ENCODE peak calls at places on chromosome 7, in five cellular contexts. One of them, this sample, is unnamed.

GRCh38 chr7:94043299-94043698 is 39.1 kb upstream of the BET1 start:
- DNase-seq in activated T-cell treated with anti-CD3 and anti-CD28 coated beads for 1 hour: no peak
- DNase-seq in skeletal muscle cell: no peak
- DNase-seq in tibial artery: no peak
- DNase-seq in A549: no peak
- DNase-seq in this sample: no peak

GRCh38 chr7:150945171-150945852 is 32.8 kb downstream of the KCNH2 start:
- DNase-seq in activated T-cell treated with anti-CD3 and anti-CD28 coated beads for 1 hour: no peak
- DNase-seq in skeletal muscle cell: no peak
- DNase-seq in tibial artery: peak
- DNase-seq in A549: no peak
- DNase-seq in this sample: peak

GRCh38 chr7:68429376-68430117 is 1168.7 kb upstream of the AUTS2 start:
- DNase-seq in activated T-cell treated with anti-CD3 and anti-CD28 coated beads for 1 hour: no peak
- DNase-seq in skeletal muscle cell: no peak
- DNase-seq in tibial artery: no peak
- DNase-seq in A549: no peak
- DNase-seq in this sample: no peak

GRCh38 chr7:86920154-86920553 is 139.3 kb downstream of the ELAPOR2 start:
- DNase-seq in activated T-cell treated with anti-CD3 and anti-CD28 coated beads for 1 hour: no peak
- DNase-seq in skeletal muscle cell: no peak
- DNase-seq in tibial artery: no peak
- DNase-seq in A549: no peak
- DNase-seq in this sample: no peak

GRCh38 chr7:2924866-2925840 is 81.0 kb upstream of the GNA12 start:
- DNase-seq in activated T-cell treated with anti-CD3 and anti-CD28 coated beads for 1 hour: no peak
- DNase-seq in skeletal muscle cell: no peak
- DNase-seq in tibial artery: peak
- DNase-seq in A549: no peak
- DNase-seq in this sample: no peak

GRCh38 chr7:2757361-2757903 is 69.4 kb downstream of the AMZ1 start:
- DNase-seq in activated T-cell treated with anti-CD3 and anti-CD28 coated beads for 1 hour: no peak
- DNase-seq in skeletal muscle cell: no peak
- DNase-seq in tibial artery: peak
- DNase-seq in A549: peak
- DNase-seq in this sample: no peak

GRCh38 chr7:78690174-78690573 is 763.3 kb downstream of the MAGI2 start:
- DNase-seq in activated T-cell treated with anti-CD3 and anti-CD28 coated beads for 1 hour: no peak
- DNase-seq in skeletal muscle cell: no peak
- DNase-seq in tibial artery: no peak
- DNase-seq in A549: no peak
- DNase-seq in this sample: no peak

GRCh38 chr7:36137754-36138153 is 15.3 kb upstream of the EEPD1 start:
- DNase-seq in activated T-cell treated with anti-CD3 and anti-CD28 coated beads for 1 hour: no peak
- DNase-seq in skeletal muscle cell: no peak
- DNase-seq in tibial artery: no peak
- DNase-seq in A549: no peak
- DNase-seq in this sample: no peak

GRCh38 chr7:94423865-94424264 is 29.2 kb downstream of the COL1A2 start:
- DNase-seq in activated T-cell treated with anti-CD3 and anti-CD28 coated beads for 1 hour: no peak
- DNase-seq in skeletal muscle cell: no peak
- DNase-seq in tibial artery: no peak
- DNase-seq in A549: peak
- DNase-seq in this sample: no peak

GRCh38 chr7:360454-361100 is 70.6 kb downstream of the FOXL3 start:
- DNase-seq in activated T-cell treated with anti-CD3 and anti-CD28 coated beads for 1 hour: peak
- DNase-seq in skeletal muscle cell: no peak
- DNase-seq in tibial artery: no peak
- DNase-seq in A549: no peak
- DNase-seq in this sample: no peak

GRCh38 chr7:149104214-149104613 is 13.7 kb upstream of the ZNF786 start:
- DNase-seq in activated T-cell treated with anti-CD3 and anti-CD28 coated beads for 1 hour: no peak
- DNase-seq in skeletal muscle cell: no peak
- DNase-seq in tibial artery: no peak
- DNase-seq in A549: no peak
- DNase-seq in this sample: no peak

GRCh38 chr7:157010588-157011332 is at the start of gene MNX1:
- DNase-seq in activated T-cell treated with anti-CD3 and anti-CD28 coated beads for 1 hour: peak
- DNase-seq in skeletal muscle cell: no peak
- DNase-seq in tibial artery: no peak
- DNase-seq in A549: peak
- DNase-seq in this sample: no peak

GRCh38 chr7:108818742-108819141 is 249.1 kb downstream of the DNAJB9 start:
- DNase-seq in activated T-cell treated with anti-CD3 and anti-CD28 coated beads for 1 hour: no peak
- DNase-seq in skeletal muscle cell: no peak
- DNase-seq in tibial artery: no peak
- DNase-seq in A549: no peak
- DNase-seq in this sample: no peak

GRCh38 chr7:92034116-92034515 is 93.5 kb downstream of the AKAP9 start:
- DNase-seq in activated T-cell treated with anti-CD3 and anti-CD28 coated beads for 1 hour: no peak
- DNase-seq in skeletal muscle cell: peak
- DNase-seq in tibial artery: no peak
- DNase-seq in A549: no peak
- DNase-seq in this sample: no peak

GRCh38 chr7:50308301-50309129 is 4.0 kb downstream of the IKZF1 start:
- DNase-seq in activated T-cell treated with anti-CD3 and anti-CD28 coated beads for 1 hour: no peak
- DNase-seq in skeletal muscle cell: no peak
- DNase-seq in tibial artery: no peak
- DNase-seq in A549: no peak
- DNase-seq in this sample: no peak

GRCh38 chr7:126005064-126005463 is 1075.4 kb upstream of the POT1 start:
- DNase-seq in activated T-cell treated with anti-CD3 and anti-CD28 coated beads for 1 hour: no peak
- DNase-seq in skeletal muscle cell: no peak
- DNase-seq in tibial artery: no peak
- DNase-seq in A549: no peak
- DNase-seq in this sample: no peak

GRCh38 chr7:70060298-70061068 is 462.2 kb downstream of the AUTS2 start:
- DNase-seq in activated T-cell treated with anti-CD3 and anti-CD28 coated beads for 1 hour: no peak
- DNase-seq in skeletal muscle cell: no peak
- DNase-seq in tibial artery: no peak
- DNase-seq in A549: no peak
- DNase-seq in this sample: no peak

GRCh38 chr7:3042861-3043489 is 692 bp downstream of the CARD11 start:
- DNase-seq in activated T-cell treated with anti-CD3 and anti-CD28 coated beads for 1 hour: peak
- DNase-seq in skeletal muscle cell: no peak
- DNase-seq in tibial artery: no peak
- DNase-seq in A549: no peak
- DNase-seq in this sample: no peak

GRCh38 chr7:95441042-95441823 is 6.4 kb upstream of the PON2 start:
- DNase-seq in activated T-cell treated with anti-CD3 and anti-CD28 coated beads for 1 hour: no peak
- DNase-seq in skeletal muscle cell: no peak
- DNase-seq in tibial artery: no peak
- DNase-seq in A549: peak
- DNase-seq in this sample: no peak

GRCh38 chr7:158672975-158673374 is 31.6 kb downstream of the NCAPG2 start:
- DNase-seq in activated T-cell treated with anti-CD3 and anti-CD28 coated beads for 1 hour: no peak
- DNase-seq in skeletal muscle cell: no peak
- DNase-seq in tibial artery: no peak
- DNase-seq in A549: peak
- DNase-seq in this sample: no peak